ENCODE peak calls at places on chromosomes 6 and 20, in four cellular contexts. E is OCI-LY7, Q is esophagus squamous epithelium, O is IMR-90. J is an unnamed sample. For H3K4me1, the result is how much of the 10 kb centered on the place peaks cover.

GRCh38 chr6:83199865-83200230 is 6.7 kb downstream of the RWDD2A start:
- DNase-seq in E (no peak), Q (no peak), O (peak), J (no peak)

GRCh38 chr20:24584078-24584477 is 114.6 kb downstream of the SYNDIG1 start:
- DNase-seq in E (no peak), Q (no peak), O (no peak), J (no peak)

GRCh38 chr6:4533576-4533975 is 242.6 kb upstream of the CDYL start:
- DNase-seq in E (no peak), Q (no peak), O (no peak), J (no peak)

GRCh38 chr20:37299718-37300529 is 10.5 kb downstream of the MANBAL start:
- DNase-seq in E (no peak), Q (no peak), O (peak), J (no peak)

GRCh38 chr6:324116-324728 is 31.9 kb downstream of the DUSP22 start:
- DNase-seq in E (no peak), Q (no peak), O (no peak), J (no peak)

GRCh38 chr6:150813993-150814359 is 51.5 kb upstream of the MTHFD1L start:
- DNase-seq in E (no peak), Q (no peak), O (peak), J (no peak)

GRCh38 chr6:355809-356208 is 35.7 kb upstream of the IRF4 start:
- DNase-seq in E (peak), Q (no peak), O (no peak), J (no peak)

GRCh38 chr20:36847009-36847709 is 28.8 kb upstream of the TLDC2 start:
- DNase-seq in E (no peak), Q (no peak), O (peak), J (peak)

GRCh38 chr6:167576050-167576741 is 250.5 kb upstream of the AFDN start:
- DNase-seq in E (no peak), Q (no peak), O (no peak), J (no peak)

GRCh38 chr6:134590449-134590848 is 272.5 kb upstream of the SGK1 start:
- DNase-seq in E (no peak), Q (no peak), O (peak), J (no peak)

GRCh38 chr6:63441266-63441956 is 121.6 kb upstream of the LGSN start:
- DNase-seq in E (peak), Q (no peak), O (no peak), J (no peak)

DNA sequence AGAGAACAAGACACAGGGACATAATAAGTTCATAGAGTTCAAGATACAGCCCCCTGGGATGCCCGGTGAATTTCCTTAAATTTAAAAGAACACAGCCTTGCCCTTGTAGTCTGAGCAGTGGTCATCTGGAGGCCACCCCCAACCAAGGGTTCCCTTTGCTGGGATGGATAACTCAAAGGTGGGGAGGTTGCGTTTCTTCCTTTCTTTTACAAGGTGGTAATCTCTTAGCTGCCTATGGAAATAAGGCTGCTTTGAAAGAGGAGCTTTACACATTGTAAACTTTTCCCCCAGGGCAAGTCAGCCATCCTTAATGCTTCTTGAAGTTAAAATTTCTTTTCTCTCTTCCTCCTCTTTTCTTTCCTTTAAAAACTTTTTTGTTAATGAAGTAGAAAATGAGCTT is 71.2 kb upstream of the PRDM1 start:
- DNase-seq in E (no peak), Q (no peak), O (no peak), J (no peak)
- H3K4me1 ChIP-seq in E (under half), Q (under half), O (under half), J (under half)

GRCh38 chr6:25056130-25056529 is 120.4 kb upstream of the RIPOR2 start:
- DNase-seq in E (peak), Q (no peak), O (no peak), J (no peak)
- H3K4me1 ChIP-seq in E (under half), Q (under half), O (under half), J (under half)

DNA sequence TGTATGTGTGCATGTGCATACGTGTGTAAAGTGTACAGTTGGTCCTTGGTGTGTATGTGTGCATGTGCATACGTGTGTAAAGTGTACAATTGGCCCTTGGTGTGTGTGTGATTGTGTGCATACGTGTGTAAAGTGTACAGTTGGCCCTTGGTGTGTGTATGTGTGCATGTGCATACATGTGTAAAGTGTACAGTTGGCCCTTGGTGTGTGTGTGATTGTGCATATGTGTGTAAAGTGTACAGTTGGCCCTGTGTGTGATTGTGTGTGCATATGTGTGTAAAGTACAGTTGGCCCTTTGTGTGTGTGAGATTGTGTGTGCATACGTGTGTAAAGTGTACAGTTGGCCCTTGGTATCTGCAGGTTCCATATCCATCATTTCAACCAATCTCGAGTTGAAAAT is 5.1 kb upstream of the LIME1 start:
- DNase-seq in E (no peak), Q (no peak), O (no peak), J (no peak)
- H3K4me1 ChIP-seq in E (half or more), Q (under half), O (under half), J (under half)

GRCh38 chr6:10419749-10420545 is 5.1 kb upstream of the TFAP2A start:
- DNase-seq in E (no peak), Q (no peak), O (no peak), J (no peak)

GRCh38 chr6:10421508-10422281 is 6.8 kb upstream of the TFAP2A start:
- DNase-seq in E (no peak), Q (no peak), O (no peak), J (no peak)

GRCh38 chr6:10420546-10421507 is 6.0 kb upstream of the TFAP2A start:
- DNase-seq in E (no peak), Q (no peak), O (no peak), J (no peak)

GRCh38 chr6:10424005-10424404 is 9.1 kb upstream of the TFAP2A start:
- DNase-seq in E (peak), Q (no peak), O (no peak), J (no peak)

GRCh38 chr6:10422282-10423034 is 7.6 kb upstream of the TFAP2A start:
- DNase-seq in E (no peak), Q (no peak), O (no peak), J (no peak)
- H3K4me1 ChIP-seq in E (under half), Q (half or more), O (under half), J (under half)

GRCh38 chr6:138596126-138596525 is 96.8 kb upstream of the NHSL1 start:
- DNase-seq in E (no peak), Q (no peak), O (no peak), J (no peak)
- H3K4me1 ChIP-seq in E (under half), Q (under half), O (under half), J (under half)

GRCh38 chr20:50242863-50243609 is 52.4 kb downstream of the CEBPB start:
- DNase-seq in E (no peak), Q (no peak), O (no peak), J (no peak)
- H3K4me1 ChIP-seq in E (under half), Q (half or more), O (under half), J (under half)